ENCODE peak calls at places on chromosomes 16 and 17, in eight cellular contexts. One of them, this sample, is unnamed.

GRCh38 chr17:83128306-83129240 is 49.2 kb downstream of the METRNL start:
- DNase-seq in GM12878: no peak
- DNase-seq in CD8-positive, alpha-beta T cell: no peak
- DNase-seq in cardiac muscle cell: no peak
- DNase-seq in colonic mucosa: no peak
- DNase-seq in thoracic aorta: no peak
- DNase-seq in naive thymus-derived CD4-positive, alpha-beta T cell: no peak
- DNase-seq in kidney epithelial cell: no peak
- DNase-seq in this sample: no peak

GRCh38 chr16:67883872-67884261 is 818 bp upstream of the NRN1L start:
- DNase-seq in thoracic aorta: no peak
- DNase-seq in kidney epithelial cell: no peak
- DNase-seq in naive thymus-derived CD4-positive, alpha-beta T cell: peak; percentile 76
- DNase-seq in CD8-positive, alpha-beta T cell: peak; percentile 86
- DNase-seq in GM12878: no peak
- DNase-seq in colonic mucosa: peak; percentile 64
- DNase-seq in cardiac muscle cell: peak; percentile 59
- DNase-seq in this sample: peak; percentile 37

GRCh38 chr17:57112994-57113393 is 27.9 kb downstream of the AKAP1 start:
- DNase-seq in thoracic aorta: no peak
- DNase-seq in GM12878: no peak
- DNase-seq in colonic mucosa: no peak
- DNase-seq in naive thymus-derived CD4-positive, alpha-beta T cell: no peak
- DNase-seq in CD8-positive, alpha-beta T cell: no peak
- DNase-seq in kidney epithelial cell: no peak
- DNase-seq in cardiac muscle cell: peak; percentile 10
- DNase-seq in this sample: no peak

GRCh38 chr16:565420-566330 is 1.1 kb upstream of the NHLRC4 start:
- DNase-seq in kidney epithelial cell: no peak
- DNase-seq in cardiac muscle cell: peak; percentile 48
- DNase-seq in colonic mucosa: no peak
- DNase-seq in GM12878: no peak
- DNase-seq in thoracic aorta: no peak
- DNase-seq in naive thymus-derived CD4-positive, alpha-beta T cell: no peak
- DNase-seq in CD8-positive, alpha-beta T cell: no peak
- DNase-seq in this sample: no peak

GRCh38 chr17:71430281-71430680 is 690.5 kb upstream of the SOX9 start:
- DNase-seq in CD8-positive, alpha-beta T cell: no peak
- DNase-seq in thoracic aorta: no peak
- DNase-seq in naive thymus-derived CD4-positive, alpha-beta T cell: no peak
- DNase-seq in cardiac muscle cell: no peak
- DNase-seq in colonic mucosa: no peak
- DNase-seq in kidney epithelial cell: no peak
- DNase-seq in GM12878: no peak
- DNase-seq in this sample: no peak

GRCh38 chr17:77441130-77441920 is 300.6 kb downstream of the SEC14L1 start:
- DNase-seq in naive thymus-derived CD4-positive, alpha-beta T cell: peak; percentile 91
- DNase-seq in kidney epithelial cell: no peak
- DNase-seq in CD8-positive, alpha-beta T cell: peak; percentile 85
- DNase-seq in cardiac muscle cell: peak; percentile 40
- DNase-seq in colonic mucosa: peak; percentile 40
- DNase-seq in thoracic aorta: no peak
- DNase-seq in GM12878: peak; percentile 98
- DNase-seq in this sample: no peak

GRCh38 chr17:1047177-1047885 is 50.4 kb downstream of the TIMM22 start:
- DNase-seq in naive thymus-derived CD4-positive, alpha-beta T cell: no peak
- DNase-seq in CD8-positive, alpha-beta T cell: no peak
- DNase-seq in colonic mucosa: no peak
- DNase-seq in cardiac muscle cell: peak; percentile 12
- DNase-seq in GM12878: no peak
- DNase-seq in thoracic aorta: peak; percentile 81
- DNase-seq in kidney epithelial cell: no peak
- DNase-seq in this sample: no peak

GRCh38 chr16:11613381-11614303 is 26.9 kb upstream of the LITAF start:
- DNase-seq in cardiac muscle cell: no peak
- DNase-seq in colonic mucosa: peak; percentile 92
- DNase-seq in GM12878: no peak
- DNase-seq in CD8-positive, alpha-beta T cell: no peak
- DNase-seq in kidney epithelial cell: no peak
- DNase-seq in naive thymus-derived CD4-positive, alpha-beta T cell: no peak
- DNase-seq in thoracic aorta: no peak
- DNase-seq in this sample: no peak

GRCh38 chr17:63433746-63434591 is 12.1 kb downstream of the CYB561 start:
- DNase-seq in kidney epithelial cell: no peak
- DNase-seq in cardiac muscle cell: peak; percentile 96
- DNase-seq in thoracic aorta: peak; percentile 70
- DNase-seq in GM12878: no peak
- DNase-seq in CD8-positive, alpha-beta T cell: no peak
- DNase-seq in colonic mucosa: peak; percentile 57
- DNase-seq in naive thymus-derived CD4-positive, alpha-beta T cell: no peak
- DNase-seq in this sample: no peak

GRCh38 chr17:35174835-35175334 is 19.3 kb downstream of the SLC35G3 start:
- DNase-seq in GM12878: no peak
- DNase-seq in cardiac muscle cell: no peak
- DNase-seq in naive thymus-derived CD4-positive, alpha-beta T cell: no peak
- DNase-seq in CD8-positive, alpha-beta T cell: peak; percentile 45
- DNase-seq in kidney epithelial cell: no peak
- DNase-seq in thoracic aorta: no peak
- DNase-seq in colonic mucosa: no peak
- DNase-seq in this sample: no peak

GRCh38 chr17:39099686-39100293 is 51.6 kb downstream of the PLXDC1 start:
- DNase-seq in thoracic aorta: no peak
- DNase-seq in colonic mucosa: peak; percentile 56
- DNase-seq in CD8-positive, alpha-beta T cell: no peak
- DNase-seq in cardiac muscle cell: peak; percentile 93
- DNase-seq in naive thymus-derived CD4-positive, alpha-beta T cell: no peak
- DNase-seq in GM12878: no peak
- DNase-seq in kidney epithelial cell: no peak
- DNase-seq in this sample: no peak

GRCh38 chr17:52410781-52411180 is 252.3 kb upstream of the CA10 start:
- DNase-seq in cardiac muscle cell: no peak
- DNase-seq in thoracic aorta: no peak
- DNase-seq in colonic mucosa: no peak
- DNase-seq in naive thymus-derived CD4-positive, alpha-beta T cell: no peak
- DNase-seq in CD8-positive, alpha-beta T cell: no peak
- DNase-seq in kidney epithelial cell: no peak
- DNase-seq in GM12878: no peak
- DNase-seq in this sample: no peak

GRCh38 chr17:1239210-1239609 is 31.0 kb upstream of the BHLHA9 start:
- DNase-seq in naive thymus-derived CD4-positive, alpha-beta T cell: peak; percentile 45
- DNase-seq in kidney epithelial cell: no peak
- DNase-seq in cardiac muscle cell: peak; percentile 93
- DNase-seq in CD8-positive, alpha-beta T cell: no peak
- DNase-seq in thoracic aorta: no peak
- DNase-seq in GM12878: no peak
- DNase-seq in colonic mucosa: no peak
- DNase-seq in this sample: no peak

GRCh38 chr17:27666831-27667560 is 36.0 kb downstream of the LGALS9 start:
- DNase-seq in naive thymus-derived CD4-positive, alpha-beta T cell: no peak
- DNase-seq in colonic mucosa: no peak
- DNase-seq in CD8-positive, alpha-beta T cell: no peak
- DNase-seq in kidney epithelial cell: no peak
- DNase-seq in cardiac muscle cell: no peak
- DNase-seq in thoracic aorta: no peak
- DNase-seq in GM12878: no peak
- DNase-seq in this sample: no peak

GRCh38 chr17:43928606-43929005 is 13.7 kb downstream of the PPY start:
- DNase-seq in cardiac muscle cell: no peak
- DNase-seq in GM12878: no peak
- DNase-seq in CD8-positive, alpha-beta T cell: no peak
- DNase-seq in thoracic aorta: no peak
- DNase-seq in colonic mucosa: no peak
- DNase-seq in naive thymus-derived CD4-positive, alpha-beta T cell: no peak
- DNase-seq in kidney epithelial cell: no peak
- DNase-seq in this sample: no peak

DNA sequence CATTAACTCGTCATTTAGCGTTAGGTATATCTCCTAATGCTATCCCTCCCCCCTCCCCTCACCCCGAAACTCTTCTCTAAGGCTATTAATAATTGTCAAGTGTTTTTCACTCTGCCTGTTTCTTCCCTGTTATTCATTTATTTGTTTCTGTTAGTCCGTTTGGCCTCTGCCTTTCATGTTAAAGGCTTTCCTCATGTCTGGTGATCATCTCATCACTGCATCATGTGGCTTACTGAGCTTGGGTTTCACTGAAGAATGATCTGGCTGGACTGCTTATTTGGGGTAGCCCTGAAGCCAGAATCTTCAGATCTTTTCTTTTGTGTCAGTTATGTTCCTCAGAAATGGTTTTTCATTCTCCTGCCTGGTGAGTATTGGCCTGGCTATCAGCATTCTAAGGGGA is 9.5 kb downstream of the UTP4 start:
- DNase-seq in thoracic aorta: no peak
- DNase-seq in colonic mucosa: no peak
- DNase-seq in CD8-positive, alpha-beta T cell: no peak
- DNase-seq in naive thymus-derived CD4-positive, alpha-beta T cell: no peak
- DNase-seq in GM12878: no peak
- DNase-seq in cardiac muscle cell: no peak
- DNase-seq in kidney epithelial cell: no peak
- DNase-seq in this sample: no peak
- H3K36me3 ChIP-seq in thoracic aorta: peaks cover 15% of the 10 kb centered on the region
- H3K36me3 ChIP-seq in colonic mucosa: no peaks in the 10 kb centered on the region
- H3K36me3 ChIP-seq in CD8-positive, alpha-beta T cell: peaks cover 55% of the 10 kb centered on the region
- H3K36me3 ChIP-seq in naive thymus-derived CD4-positive, alpha-beta T cell: peaks cover 77% of the 10 kb centered on the region
- H3K36me3 ChIP-seq in GM12878: peaks cover 35% of the 10 kb centered on the region
- H3K36me3 ChIP-seq in cardiac muscle cell: peaks cover 54% of the 10 kb centered on the region
- H3K36me3 ChIP-seq in kidney epithelial cell: peaks cover 1% of the 10 kb centered on the region
- H3K36me3 ChIP-seq in this sample: peaks cover 30% of the 10 kb centered on the region

GRCh38 chr17:5942687-5943086 is 127.5 kb upstream of the WSCD1 start:
- DNase-seq in naive thymus-derived CD4-positive, alpha-beta T cell: no peak
- DNase-seq in CD8-positive, alpha-beta T cell: no peak
- DNase-seq in GM12878: no peak
- DNase-seq in thoracic aorta: no peak
- DNase-seq in colonic mucosa: no peak
- DNase-seq in kidney epithelial cell: no peak
- DNase-seq in cardiac muscle cell: no peak
- DNase-seq in this sample: no peak

GRCh38 chr17:5947701-5948180 is 122.4 kb upstream of the WSCD1 start:
- DNase-seq in naive thymus-derived CD4-positive, alpha-beta T cell: no peak
- DNase-seq in thoracic aorta: no peak
- DNase-seq in GM12878: no peak
- DNase-seq in colonic mucosa: no peak
- DNase-seq in kidney epithelial cell: no peak
- DNase-seq in cardiac muscle cell: no peak
- DNase-seq in CD8-positive, alpha-beta T cell: no peak
- DNase-seq in this sample: no peak

GRCh38 chr17:5941258-5941657 is 128.9 kb upstream of the WSCD1 start:
- DNase-seq in CD8-positive, alpha-beta T cell: no peak
- DNase-seq in kidney epithelial cell: no peak
- DNase-seq in colonic mucosa: no peak
- DNase-seq in naive thymus-derived CD4-positive, alpha-beta T cell: no peak
- DNase-seq in GM12878: no peak
- DNase-seq in thoracic aorta: no peak
- DNase-seq in cardiac muscle cell: no peak
- DNase-seq in this sample: no peak

GRCh38 chr17:5943991-5944390 is 126.2 kb upstream of the WSCD1 start:
- DNase-seq in naive thymus-derived CD4-positive, alpha-beta T cell: no peak
- DNase-seq in thoracic aorta: no peak
- DNase-seq in colonic mucosa: no peak
- DNase-seq in GM12878: no peak
- DNase-seq in kidney epithelial cell: no peak
- DNase-seq in cardiac muscle cell: no peak
- DNase-seq in CD8-positive, alpha-beta T cell: no peak
- DNase-seq in this sample: no peak

DNA sequence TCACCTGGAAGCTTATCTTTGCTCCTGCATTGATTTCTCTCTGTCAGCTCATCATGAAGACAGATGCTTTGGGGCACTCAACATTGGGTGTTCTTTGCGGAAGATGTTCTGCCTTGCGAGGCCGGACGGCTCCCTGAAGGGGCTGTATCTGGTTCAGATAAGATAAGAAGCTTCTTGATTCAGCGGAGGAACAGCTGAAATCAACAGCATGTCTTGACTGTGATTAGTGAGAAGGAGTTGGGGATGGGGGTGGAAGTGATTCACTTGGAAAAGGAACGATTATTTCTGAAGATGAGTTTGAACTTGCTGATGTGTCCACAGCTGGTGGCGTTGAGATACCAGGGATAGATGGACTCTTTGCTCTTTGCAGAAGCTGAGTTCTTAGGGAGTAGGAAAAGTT is 126.9 kb upstream of the WSCD1 start:
- DNase-seq in CD8-positive, alpha-beta T cell: no peak
- DNase-seq in thoracic aorta: no peak
- DNase-seq in naive thymus-derived CD4-positive, alpha-beta T cell: no peak
- DNase-seq in colonic mucosa: no peak
- DNase-seq in kidney epithelial cell: no peak
- DNase-seq in cardiac muscle cell: no peak
- DNase-seq in GM12878: no peak
- DNase-seq in this sample: no peak
- H3K27me3 ChIP-seq in CD8-positive, alpha-beta T cell: no peaks in the 10 kb centered on the region
- H3K27me3 ChIP-seq in thoracic aorta: no peaks in the 10 kb centered on the region
- H3K27me3 ChIP-seq in naive thymus-derived CD4-positive, alpha-beta T cell: no peaks in the 10 kb centered on the region
- H3K27me3 ChIP-seq in colonic mucosa: no peaks in the 10 kb centered on the region
- H3K27me3 ChIP-seq in kidney epithelial cell: no peaks in the 10 kb centered on the region
- H3K27me3 ChIP-seq in cardiac muscle cell: no peaks in the 10 kb centered on the region
- H3K27me3 ChIP-seq in GM12878: no peaks in the 10 kb centered on the region
- H3K27me3 ChIP-seq in this sample: no peaks in the 10 kb centered on the region

GRCh38 chr17:7313028-7313889 is 1.9 kb downstream of the GPS2 start:
- DNase-seq in cardiac muscle cell: no peak
- DNase-seq in kidney epithelial cell: no peak
- DNase-seq in naive thymus-derived CD4-positive, alpha-beta T cell: no peak
- DNase-seq in GM12878: no peak
- DNase-seq in thoracic aorta: no peak
- DNase-seq in colonic mucosa: no peak
- DNase-seq in CD8-positive, alpha-beta T cell: no peak
- DNase-seq in this sample: no peak

GRCh38 chr17:7317161-7317803 is 2.1 kb upstream of the GPS2 start:
- DNase-seq in GM12878: no peak
- DNase-seq in kidney epithelial cell: no peak
- DNase-seq in cardiac muscle cell: no peak
- DNase-seq in naive thymus-derived CD4-positive, alpha-beta T cell: no peak
- DNase-seq in CD8-positive, alpha-beta T cell: no peak
- DNase-seq in thoracic aorta: no peak
- DNase-seq in colonic mucosa: no peak
- DNase-seq in this sample: no peak

GRCh38 chr17:7314719-7315569 is at the start of gene GPS2:
- DNase-seq in thoracic aorta: peak; percentile 75
- DNase-seq in cardiac muscle cell: peak; percentile 86
- DNase-seq in colonic mucosa: peak; percentile 94
- DNase-seq in CD8-positive, alpha-beta T cell: peak; percentile 97
- DNase-seq in naive thymus-derived CD4-positive, alpha-beta T cell: peak; percentile 94
- DNase-seq in kidney epithelial cell: no peak
- DNase-seq in GM12878: no peak
- DNase-seq in this sample: no peak

GRCh38 chr17:7313890-7314718 is 1.1 kb downstream of the GPS2 start:
- DNase-seq in GM12878: no peak
- DNase-seq in thoracic aorta: no peak
- DNase-seq in CD8-positive, alpha-beta T cell: no peak
- DNase-seq in colonic mucosa: no peak
- DNase-seq in cardiac muscle cell: no peak
- DNase-seq in kidney epithelial cell: no peak
- DNase-seq in naive thymus-derived CD4-positive, alpha-beta T cell: no peak
- DNase-seq in this sample: no peak

GRCh38 chr17:7315570-7316243 is 547 bp upstream of the GPS2 start:
- DNase-seq in thoracic aorta: no peak
- DNase-seq in GM12878: no peak
- DNase-seq in colonic mucosa: no peak
- DNase-seq in kidney epithelial cell: no peak
- DNase-seq in cardiac muscle cell: no peak
- DNase-seq in CD8-positive, alpha-beta T cell: no peak
- DNase-seq in naive thymus-derived CD4-positive, alpha-beta T cell: no peak
- DNase-seq in this sample: no peak
- H3K36me3 ChIP-seq in thoracic aorta: peaks cover 61% of the 10 kb centered on the region
- H3K36me3 ChIP-seq in GM12878: peaks cover 25% of the 10 kb centered on the region
- H3K36me3 ChIP-seq in colonic mucosa: peaks cover 19% of the 10 kb centered on the region
- H3K36me3 ChIP-seq in kidney epithelial cell: peaks cover 6% of the 10 kb centered on the region
- H3K36me3 ChIP-seq in cardiac muscle cell: peaks cover 48% of the 10 kb centered on the region
- H3K36me3 ChIP-seq in CD8-positive, alpha-beta T cell: peaks cover 55% of the 10 kb centered on the region
- H3K36me3 ChIP-seq in naive thymus-derived CD4-positive, alpha-beta T cell: peaks cover 64% of the 10 kb centered on the region
- H3K36me3 ChIP-seq in this sample: peaks cover 47% of the 10 kb centered on the region

GRCh38 chr16:88510091-88510719 is 57.1 kb downstream of the ZFPM1 start:
- DNase-seq in cardiac muscle cell: no peak
- DNase-seq in kidney epithelial cell: no peak
- DNase-seq in GM12878: no peak
- DNase-seq in CD8-positive, alpha-beta T cell: no peak
- DNase-seq in colonic mucosa: no peak
- DNase-seq in naive thymus-derived CD4-positive, alpha-beta T cell: no peak
- DNase-seq in thoracic aorta: no peak
- DNase-seq in this sample: no peak
- H3K27me3 ChIP-seq in cardiac muscle cell: no peaks in the 10 kb centered on the region
- H3K27me3 ChIP-seq in kidney epithelial cell: no peaks in the 10 kb centered on the region
- H3K27me3 ChIP-seq in GM12878: no peaks in the 10 kb centered on the region
- H3K27me3 ChIP-seq in CD8-positive, alpha-beta T cell: no peaks in the 10 kb centered on the region
- H3K27me3 ChIP-seq in colonic mucosa: no peaks in the 10 kb centered on the region
- H3K27me3 ChIP-seq in naive thymus-derived CD4-positive, alpha-beta T cell: no peaks in the 10 kb centered on the region
- H3K27me3 ChIP-seq in thoracic aorta: no peaks in the 10 kb centered on the region
- H3K27me3 ChIP-seq in this sample: no peaks in the 10 kb centered on the region